ENCODE peak calls at places on chromosomes 7 and 10, in seven cellular contexts. One of them, this sample, is unnamed.

GRCh38 chr10:58477902-58478301 is 34.8 kb upstream of the BICC1 start:
- DNase-seq in heart right ventricle: no peak
- DNase-seq in cardiac fibroblast: no peak
- DNase-seq in HL-60: no peak
- DNase-seq in A549: no peak
- DNase-seq in foreskin fibroblast: no peak
- DNase-seq in gastrocnemius medialis: no peak
- DNase-seq in this sample: no peak

GRCh38 chr10:117619710-117620405 is 77.3 kb downstream of the EMX2 start:
- DNase-seq in heart right ventricle: no peak
- DNase-seq in cardiac fibroblast: no peak
- DNase-seq in HL-60: no peak
- DNase-seq in A549: no peak
- DNase-seq in foreskin fibroblast: no peak
- DNase-seq in gastrocnemius medialis: no peak
- DNase-seq in this sample: no peak

GRCh38 chr7:10104292-10104691 is 869.4 kb upstream of the PHF14 start:
- DNase-seq in heart right ventricle: no peak
- DNase-seq in cardiac fibroblast: no peak
- DNase-seq in HL-60: no peak
- DNase-seq in A549: no peak
- DNase-seq in foreskin fibroblast: no peak
- DNase-seq in gastrocnemius medialis: no peak
- DNase-seq in this sample: no peak

GRCh38 chr10:91519899-91520514 is 109.9 kb downstream of the HECTD2 start:
- DNase-seq in heart right ventricle: no peak
- DNase-seq in cardiac fibroblast: no peak
- DNase-seq in HL-60: no peak
- DNase-seq in A549: no peak
- DNase-seq in foreskin fibroblast: no peak
- DNase-seq in gastrocnemius medialis: no peak
- DNase-seq in this sample: no peak

GRCh38 chr10:31650010-31650409 is 278.6 kb downstream of the ARHGAP12 start:
- DNase-seq in heart right ventricle: peak; percentile 67
- DNase-seq in cardiac fibroblast: peak; percentile 91
- DNase-seq in HL-60: no peak
- DNase-seq in A549: no peak
- DNase-seq in foreskin fibroblast: peak; percentile 79
- DNase-seq in gastrocnemius medialis: peak; percentile 81
- DNase-seq in this sample: no peak

GRCh38 chr10:43043773-43044394 is 33.0 kb upstream of the RET start:
- DNase-seq in heart right ventricle: no peak
- DNase-seq in cardiac fibroblast: no peak
- DNase-seq in HL-60: no peak
- DNase-seq in A549: no peak
- DNase-seq in foreskin fibroblast: no peak
- DNase-seq in gastrocnemius medialis: no peak
- DNase-seq in this sample: no peak

GRCh38 chr10:73824146-73824725 is 12.8 kb upstream of the NDST2 start:
- DNase-seq in heart right ventricle: no peak
- DNase-seq in cardiac fibroblast: no peak
- DNase-seq in HL-60: no peak
- DNase-seq in A549: no peak
- DNase-seq in foreskin fibroblast: no peak
- DNase-seq in gastrocnemius medialis: no peak
- DNase-seq in this sample: no peak

GRCh38 chr7:116500071-116500853 is 724 bp downstream of the CAV2 start:
- DNase-seq in heart right ventricle: peak; percentile 49
- DNase-seq in cardiac fibroblast: peak; percentile 65
- DNase-seq in HL-60: no peak
- DNase-seq in A549: no peak
- DNase-seq in foreskin fibroblast: no peak
- DNase-seq in gastrocnemius medialis: no peak
- DNase-seq in this sample: peak; percentile 8

GRCh38 chr7:77648742-77649338 is 47.4 kb upstream of the RSBN1L start:
- DNase-seq in heart right ventricle: no peak
- DNase-seq in cardiac fibroblast: no peak
- DNase-seq in HL-60: no peak
- DNase-seq in A549: no peak
- DNase-seq in foreskin fibroblast: no peak
- DNase-seq in gastrocnemius medialis: no peak
- DNase-seq in this sample: no peak

GRCh38 chr10:33893502-33893901 is 559.0 kb upstream of the NRP1 start:
- DNase-seq in heart right ventricle: no peak
- DNase-seq in cardiac fibroblast: peak; percentile 32
- DNase-seq in HL-60: no peak
- DNase-seq in A549: no peak
- DNase-seq in foreskin fibroblast: no peak
- DNase-seq in gastrocnemius medialis: no peak
- DNase-seq in this sample: no peak

GRCh38 chr10:70982443-70982842 is 94.1 kb upstream of the PCBD1 start:
- DNase-seq in heart right ventricle: no peak
- DNase-seq in cardiac fibroblast: no peak
- DNase-seq in HL-60: no peak
- DNase-seq in A549: no peak
- DNase-seq in foreskin fibroblast: peak; percentile 9
- DNase-seq in gastrocnemius medialis: no peak
- DNase-seq in this sample: no peak
- H3K4me3 ChIP-seq in heart right ventricle: no peak overlapping the region
- H3K4me3 ChIP-seq in cardiac fibroblast: no peak overlapping the region
- H3K4me3 ChIP-seq in HL-60: no peak overlapping the region
- H3K4me3 ChIP-seq in A549: no peak overlapping the region
- H3K4me3 ChIP-seq in foreskin fibroblast: no peak overlapping the region
- H3K4me3 ChIP-seq in gastrocnemius medialis: no peak overlapping the region
- H3K4me3 ChIP-seq in this sample: no peak overlapping the region

GRCh38 chr10:103853428-103854264 is 1.7 kb downstream of the SH3PXD2A start:
- DNase-seq in heart right ventricle: no peak
- DNase-seq in cardiac fibroblast: no peak
- DNase-seq in HL-60: no peak
- DNase-seq in A549: no peak
- DNase-seq in foreskin fibroblast: no peak
- DNase-seq in gastrocnemius medialis: no peak
- DNase-seq in this sample: no peak
- H3K4me3 ChIP-seq in heart right ventricle: peak overlapping the region; percentile 55
- H3K4me3 ChIP-seq in cardiac fibroblast: peak overlapping the region; percentile 74
- H3K4me3 ChIP-seq in HL-60: no peak overlapping the region
- H3K4me3 ChIP-seq in A549: peak overlapping the region; percentile 79
- H3K4me3 ChIP-seq in foreskin fibroblast: peak overlapping the region; percentile 78
- H3K4me3 ChIP-seq in gastrocnemius medialis: no peak overlapping the region
- H3K4me3 ChIP-seq in this sample: no peak overlapping the region

GRCh38 chr10:124627851-124628675 is 116.1 kb downstream of the FAM53B start:
- DNase-seq in heart right ventricle: peak; percentile 53
- DNase-seq in cardiac fibroblast: no peak
- DNase-seq in HL-60: no peak
- DNase-seq in A549: no peak
- DNase-seq in foreskin fibroblast: no peak
- DNase-seq in gastrocnemius medialis: no peak
- DNase-seq in this sample: no peak

GRCh38 chr10:124628676-124629021 is 115.5 kb downstream of the FAM53B start:
- DNase-seq in heart right ventricle: no peak
- DNase-seq in cardiac fibroblast: no peak
- DNase-seq in HL-60: no peak
- DNase-seq in A549: no peak
- DNase-seq in foreskin fibroblast: no peak
- DNase-seq in gastrocnemius medialis: no peak
- DNase-seq in this sample: no peak

GRCh38 chr10:124625831-124626238 is 118.3 kb downstream of the FAM53B start:
- DNase-seq in heart right ventricle: peak; percentile 70
- DNase-seq in cardiac fibroblast: peak; percentile 43
- DNase-seq in HL-60: no peak
- DNase-seq in A549: no peak
- DNase-seq in foreskin fibroblast: no peak
- DNase-seq in gastrocnemius medialis: peak; percentile 74
- DNase-seq in this sample: no peak

GRCh38 chr10:124624875-124625274 is 119.3 kb downstream of the FAM53B start:
- DNase-seq in heart right ventricle: no peak
- DNase-seq in cardiac fibroblast: no peak
- DNase-seq in HL-60: no peak
- DNase-seq in A549: no peak
- DNase-seq in foreskin fibroblast: no peak
- DNase-seq in gastrocnemius medialis: no peak
- DNase-seq in this sample: no peak

GRCh38 chr10:124626759-124627380 is 117.3 kb downstream of the FAM53B start:
- DNase-seq in heart right ventricle: no peak
- DNase-seq in cardiac fibroblast: no peak
- DNase-seq in HL-60: no peak
- DNase-seq in A549: no peak
- DNase-seq in foreskin fibroblast: no peak
- DNase-seq in gastrocnemius medialis: no peak
- DNase-seq in this sample: peak; percentile 44
- H3K4me3 ChIP-seq in heart right ventricle: no peak overlapping the region
- H3K4me3 ChIP-seq in cardiac fibroblast: no peak overlapping the region
- H3K4me3 ChIP-seq in HL-60: no peak overlapping the region
- H3K4me3 ChIP-seq in A549: no peak overlapping the region
- H3K4me3 ChIP-seq in foreskin fibroblast: no peak overlapping the region
- H3K4me3 ChIP-seq in gastrocnemius medialis: no peak overlapping the region
- H3K4me3 ChIP-seq in this sample: no peak overlapping the region

DNA sequence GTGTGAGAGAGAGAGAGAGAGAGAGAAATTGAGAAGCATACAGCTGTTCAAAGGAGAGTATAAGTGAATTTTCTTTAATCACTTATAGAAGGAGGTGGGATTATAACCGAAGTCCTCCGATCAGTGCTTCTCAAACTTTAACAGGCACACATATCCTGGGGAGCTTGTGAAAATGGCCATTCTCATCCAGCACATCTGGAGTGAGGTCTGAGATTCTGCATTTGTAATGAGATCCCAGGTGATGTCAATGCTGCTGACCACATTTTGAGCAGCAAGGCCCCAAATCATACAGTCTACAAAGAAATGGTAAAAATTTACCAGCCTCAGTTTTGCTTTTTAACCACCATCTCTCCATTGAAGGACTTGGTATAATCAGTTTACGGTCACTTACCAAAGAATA is 219.0 kb downstream of the PTEN start:
- DNase-seq in heart right ventricle: no peak
- DNase-seq in cardiac fibroblast: no peak
- DNase-seq in HL-60: no peak
- DNase-seq in A549: no peak
- DNase-seq in foreskin fibroblast: no peak
- DNase-seq in gastrocnemius medialis: no peak
- DNase-seq in this sample: no peak
- H3K4me3 ChIP-seq in heart right ventricle: no peak overlapping the region
- H3K4me3 ChIP-seq in cardiac fibroblast: no peak overlapping the region
- H3K4me3 ChIP-seq in HL-60: no peak overlapping the region
- H3K4me3 ChIP-seq in A549: no peak overlapping the region
- H3K4me3 ChIP-seq in foreskin fibroblast: no peak overlapping the region
- H3K4me3 ChIP-seq in gastrocnemius medialis: no peak overlapping the region
- H3K4me3 ChIP-seq in this sample: peak overlapping the region; percentile 27

DNA sequence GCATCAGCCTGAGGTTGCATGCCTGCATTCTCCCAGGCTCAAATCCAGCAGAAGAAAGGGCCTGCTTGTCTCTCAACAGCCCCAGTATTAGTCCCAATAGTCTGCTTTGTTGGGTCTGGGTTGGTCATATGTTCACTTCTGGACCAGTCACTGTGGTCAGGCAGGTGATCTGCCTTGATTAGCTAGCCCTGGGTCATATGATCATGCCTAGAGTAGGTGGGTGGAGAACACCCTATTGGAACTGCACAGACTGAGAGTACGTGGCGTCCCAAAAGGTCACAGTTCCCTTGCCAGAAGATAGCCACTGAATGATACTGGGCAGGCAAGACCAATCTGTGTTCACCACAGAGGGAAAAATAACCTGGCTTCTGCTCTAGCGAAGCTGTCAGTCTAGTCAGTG is 80.1 kb downstream of the SH2D4B start:
- DNase-seq in heart right ventricle: no peak
- DNase-seq in cardiac fibroblast: no peak
- DNase-seq in HL-60: no peak
- DNase-seq in A549: no peak
- DNase-seq in foreskin fibroblast: no peak
- DNase-seq in gastrocnemius medialis: no peak
- DNase-seq in this sample: no peak
- H3K4me3 ChIP-seq in heart right ventricle: no peak overlapping the region
- H3K4me3 ChIP-seq in cardiac fibroblast: no peak overlapping the region
- H3K4me3 ChIP-seq in HL-60: no peak overlapping the region
- H3K4me3 ChIP-seq in A549: no peak overlapping the region
- H3K4me3 ChIP-seq in foreskin fibroblast: no peak overlapping the region
- H3K4me3 ChIP-seq in gastrocnemius medialis: no peak overlapping the region
- H3K4me3 ChIP-seq in this sample: no peak overlapping the region

DNA sequence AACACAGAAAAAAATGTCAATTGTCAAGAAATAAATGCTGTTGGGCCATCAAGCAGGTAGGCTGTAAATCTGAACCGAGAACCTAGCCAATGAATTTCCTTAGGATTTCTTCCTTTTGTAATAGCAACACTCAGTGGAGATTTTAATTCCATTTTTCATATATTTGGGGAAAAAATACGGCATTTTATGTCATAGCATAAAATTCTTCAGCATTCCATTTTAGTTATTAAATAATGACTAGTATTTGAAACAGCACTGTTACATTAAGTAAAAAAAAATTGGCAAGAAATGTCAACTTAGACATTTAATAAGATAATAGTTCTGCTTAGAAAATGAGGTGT is 12.3 kb upstream of the VIM start:
- DNase-seq in heart right ventricle: no peak
- DNase-seq in cardiac fibroblast: no peak
- DNase-seq in HL-60: no peak
- DNase-seq in A549: no peak
- DNase-seq in foreskin fibroblast: no peak
- DNase-seq in gastrocnemius medialis: no peak
- DNase-seq in this sample: no peak
- H3K4me3 ChIP-seq in heart right ventricle: no peak overlapping the region
- H3K4me3 ChIP-seq in cardiac fibroblast: no peak overlapping the region
- H3K4me3 ChIP-seq in HL-60: no peak overlapping the region
- H3K4me3 ChIP-seq in A549: no peak overlapping the region
- H3K4me3 ChIP-seq in foreskin fibroblast: peak overlapping the region; percentile 41
- H3K4me3 ChIP-seq in gastrocnemius medialis: no peak overlapping the region
- H3K4me3 ChIP-seq in this sample: no peak overlapping the region

GRCh38 chr10:83555264-83555663 is 584.0 kb upstream of the GHITM start:
- DNase-seq in heart right ventricle: no peak
- DNase-seq in cardiac fibroblast: no peak
- DNase-seq in HL-60: no peak
- DNase-seq in A549: no peak
- DNase-seq in foreskin fibroblast: no peak
- DNase-seq in gastrocnemius medialis: no peak
- DNase-seq in this sample: peak; percentile 24
- H3K4me3 ChIP-seq in heart right ventricle: no peak overlapping the region
- H3K4me3 ChIP-seq in cardiac fibroblast: no peak overlapping the region
- H3K4me3 ChIP-seq in HL-60: no peak overlapping the region
- H3K4me3 ChIP-seq in A549: no peak overlapping the region
- H3K4me3 ChIP-seq in foreskin fibroblast: no peak overlapping the region
- H3K4me3 ChIP-seq in gastrocnemius medialis: no peak overlapping the region
- H3K4me3 ChIP-seq in this sample: no peak overlapping the region

This sample was measured in GM06990.